ENCODE peak calls at places on chromosomes 4 and X, in seven cellular contexts. X, O, Z, R, U, M and W are unnamed samples.

GRCh38 chr4:138263438-138263837 is 21.3 kb upstream of the SLC7A11 start:
- DNase-seq in M (no peak), U (no peak), X (no peak), Z (no peak), O (no peak), R (no peak), W (no peak)

GRCh38 chrX:123731258-123731986 is 1.4 kb downstream of the THOC2 start:
- DNase-seq in U (no peak), M (peak), Z (peak), X (no peak), O (no peak), R (no peak), W (no peak)

GRCh38 chr4:39469429-39470077 is 10.7 kb downstream of the LIAS start:
- DNase-seq in Z (peak), U (no peak), R (peak), M (peak), O (peak), X (peak), W (peak)

GRCh38 chrX:43971966-43972961 is 926 bp downstream of the NDP start:
- DNase-seq in O (peak), X (no peak), Z (no peak), M (no peak), R (no peak), U (no peak), W (no peak)

GRCh38 chrX:68672581-68673318 is 25.3 kb downstream of the STARD8 start:
- DNase-seq in X (no peak), O (no peak), Z (no peak), U (no peak), M (no peak), R (no peak), W (no peak)

GRCh38 chr4:176205299-176205698 is 9.9 kb upstream of the SPATA4 start:
- DNase-seq in X (no peak), Z (no peak), U (no peak), O (no peak), R (no peak), M (no peak), W (no peak)

GRCh38 chrX:113202601-113203000 is 362.0 kb upstream of the AMOT start:
- DNase-seq in R (no peak), U (no peak), Z (no peak), O (no peak), M (no peak), X (no peak), W (no peak)

GRCh38 chr4:165359501-165359900 is 19.3 kb upstream of the CPE start:
- DNase-seq in X (no peak), O (no peak), U (no peak), M (no peak), R (no peak), Z (no peak), W (no peak)

GRCh38 chrX:99242001-99242400 is 1168.1 kb downstream of the PCDH19 start:
- DNase-seq in R (peak), M (no peak), X (no peak), U (no peak), O (no peak), Z (no peak), W (no peak)

GRCh38 chr4:158496030-158496741 is 25.5 kb upstream of the RXFP1 start:
- DNase-seq in M (peak), U (no peak), R (peak), X (no peak), Z (peak), O (no peak), W (no peak)

GRCh38 chr4:19728773-19729172 is 522.9 kb upstream of the SLIT2 start:
- DNase-seq in X (no peak), M (no peak), U (no peak), O (no peak), R (no peak), Z (no peak), W (no peak)

GRCh38 chr4:144666539-144667175 is 20.7 kb downstream of the HHIP start:
- DNase-seq in M (no peak), X (peak), Z (no peak), U (no peak), R (no peak), O (no peak), W (peak)

GRCh38 chr4:23041501-23041900 is 348.8 kb downstream of the GBA3 start:
- DNase-seq in M (no peak), R (no peak), X (no peak), O (no peak), U (no peak), Z (no peak), W (no peak)

GRCh38 chr4:173909294-173909693 is 374.2 kb downstream of the FBXO8 start:
- DNase-seq in M (no peak), Z (no peak), O (no peak), X (no peak), U (no peak), R (no peak), W (no peak)